ENCODE peak calls at places on chromosomes 5 and 9, in six cellular contexts. D is psoas muscle, T is HFFc6, J is choroid plexus epithelial cell, K is Peyer's patch, Q is bronchial epithelial cell. L is an unnamed sample.

GRCh38 chr9:128898382-128898781 is 16.4 kb downstream of the LRRC8A start:
- DNase-seq in T (no peak), K (no peak), J (no peak), D (no peak), Q (no peak), L (no peak)

GRCh38 chr5:54745599-54745998 is 228.0 kb downstream of the SNX18 start:
- DNase-seq in T (no peak), K (no peak), Q (no peak), D (no peak), J (no peak), L (no peak)

GRCh38 chr9:1440276-1440675 is 390.1 kb downstream of the DMRT2 start:
- DNase-seq in D (no peak), Q (no peak), J (no peak), K (no peak), T (no peak), L (no peak)

GRCh38 chr5:151063136-151063544 is 17.7 kb downstream of the TNIP1 start:
- DNase-seq in J (peak), D (no peak), T (peak), Q (peak), K (no peak), L (no peak)

GRCh38 chr9:107734231-107735014 is 244.9 kb upstream of the KLF4 start:
- DNase-seq in T (peak), D (peak), J (peak), Q (peak), K (no peak), L (no peak)

GRCh38 chr9:3239240-3239639 is 286.6 kb downstream of the RFX3 start:
- DNase-seq in T (no peak), K (no peak), J (no peak), D (no peak), Q (no peak), L (no peak)

GRCh38 chr5:57442080-57442839 is 40.4 kb downstream of the ACTBL2 start:
- DNase-seq in D (no peak), K (no peak), Q (peak), T (peak), J (peak), L (no peak)

GRCh38 chr5:89436464-89436863 is 553.5 kb upstream of the MEF2C start:
- DNase-seq in Q (no peak), K (no peak), D (no peak), J (no peak), T (no peak), L (no peak)

GRCh38 chr5:93336330-93337110 is 244.5 kb downstream of the NR2F1-AS1 start:
- DNase-seq in D (no peak), Q (peak), J (no peak), T (no peak), K (no peak), L (no peak)

GRCh38 chr5:124748687-124749594 is 2.5 kb upstream of the ZNF608 start:
- DNase-seq in Q (peak), T (no peak), J (peak), K (peak), D (peak), L (peak)

GRCh38 chr9:132651259-132651658 is 18.5 kb downstream of the DDX31 start:
- DNase-seq in Q (peak), T (peak), J (peak), D (no peak), K (no peak), L (peak)

GRCh38 chr5:174384509-174384947 is 339.0 kb downstream of the NSG2 start:
- DNase-seq in T (no peak), K (no peak), J (peak), D (no peak), Q (no peak), L (no peak)

GRCh38 chr9:27205198-27205597 is 91.8 kb downstream of the EQTN start:
- DNase-seq in D (no peak), J (no peak), T (no peak), Q (no peak), K (no peak), L (no peak)

GRCh38 chr9:76441551-76442322 is 17.2 kb upstream of the GCNT1 start:
- DNase-seq in T (peak), J (peak), D (no peak), Q (peak), K (no peak), L (peak)

GRCh38 chr5:76065258-76065657 is 17.9 kb upstream of the SV2C start:
- DNase-seq in J (no peak), T (no peak), Q (no peak), D (no peak), K (no peak), L (no peak)
- TF ChIP-seq CTCF in J (no peak), T (no peak), Q (no peak), D (no peak), K (no peak), L (no peak)

GRCh38 chr9:71975833-71976232 is 64.4 kb downstream of the C9orf85 start:
- DNase-seq in D (no peak), K (no peak), T (peak), J (peak), Q (peak), L (no peak)
- TF ChIP-seq CTCF in D (peak), K (peak), T (peak), J (peak), Q (peak), L (no peak)

GRCh38 chr5:52690236-52690685 is 97.5 kb upstream of the ITGA1 start:
- DNase-seq in J (peak), D (no peak), T (no peak), K (no peak), Q (no peak), L (no peak)
- TF ChIP-seq CTCF in J (no peak), D (no peak), T (no peak), K (no peak), Q (no peak), L (no peak)

DNA sequence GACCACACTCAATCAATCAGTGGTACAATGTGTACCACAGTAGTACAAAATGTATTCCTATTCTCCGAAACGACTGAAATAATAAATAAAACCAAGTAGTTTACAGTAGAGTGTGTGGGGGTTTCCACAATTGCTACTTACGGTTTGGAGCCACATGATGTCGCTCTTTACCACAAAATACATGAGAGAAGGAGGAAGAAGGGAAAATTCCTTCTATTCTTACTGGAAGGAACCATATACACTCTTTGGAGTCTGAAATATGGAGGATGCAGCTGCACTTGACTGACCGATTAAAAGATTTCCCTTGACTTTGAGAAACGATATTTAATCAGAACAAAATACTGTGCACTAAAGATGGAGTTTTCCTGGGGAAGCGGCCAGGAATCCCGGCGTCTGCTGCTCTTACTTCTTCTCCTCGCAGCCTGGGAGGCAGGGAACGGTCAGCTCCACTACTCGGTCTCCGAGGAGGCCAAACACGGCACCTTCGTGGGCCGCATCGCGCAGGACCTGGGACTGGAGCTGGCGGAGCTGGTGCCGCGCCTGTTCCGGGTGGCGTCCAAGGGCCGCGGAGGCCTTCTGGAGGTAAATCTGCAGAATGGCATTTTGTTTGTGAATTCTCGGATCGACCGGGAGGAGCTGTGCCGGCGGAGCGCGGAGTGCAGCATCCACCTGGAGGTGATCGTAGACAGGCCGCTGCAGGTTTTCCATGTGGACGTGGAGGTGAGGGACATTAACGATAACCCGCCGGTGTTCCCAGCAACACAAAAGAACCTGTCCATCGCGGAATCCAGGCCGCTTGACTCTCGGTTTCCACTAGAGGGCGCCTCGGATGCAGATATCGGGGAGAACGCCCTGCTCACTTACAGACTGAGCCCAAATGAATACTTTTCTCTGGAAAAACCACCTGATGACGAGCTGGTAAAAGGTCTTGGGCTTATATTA is at the start of gene PCDHA4:
- DNase-seq in T (no peak), D (peak), Q (no peak), J (peak), K (no peak), L (peak)
- TF ChIP-seq CTCF in T (peak), D (peak), Q (peak), J (peak), K (peak), L (peak)